ENCODE peak calls at places on chromosomes 5 and 9, in seven cellular contexts. One of them, this sample, is unnamed.

GRCh38 chr5:58462623-58463230 is 2.8 kb upstream of the PLK2 start:
- DNase-seq in heart left ventricle: no peak
- DNase-seq in AG09319: peak; percentile 22
- DNase-seq in CD4-positive, alpha-beta T cell: peak; percentile 33
- DNase-seq in GM13977: peak; percentile 50
- DNase-seq in RWPE1: peak; percentile 54
- DNase-seq in esophagus squamous epithelium: no peak
- DNase-seq in this sample: peak; percentile 69

GRCh38 chr5:118952992-118953651 is 35.2 kb downstream of the DTWD2 start:
- DNase-seq in heart left ventricle: no peak
- DNase-seq in AG09319: no peak
- DNase-seq in CD4-positive, alpha-beta T cell: no peak
- DNase-seq in GM13977: no peak
- DNase-seq in RWPE1: no peak
- DNase-seq in esophagus squamous epithelium: no peak
- DNase-seq in this sample: no peak

GRCh38 chr5:56060276-56061110 is 65.7 kb upstream of the IL6ST start:
- DNase-seq in heart left ventricle: no peak
- DNase-seq in AG09319: no peak
- DNase-seq in CD4-positive, alpha-beta T cell: peak; percentile 19
- DNase-seq in GM13977: no peak
- DNase-seq in RWPE1: no peak
- DNase-seq in esophagus squamous epithelium: no peak
- DNase-seq in this sample: no peak

GRCh38 chr5:176870110-176870591 is 29.0 kb downstream of the HK3 start:
- DNase-seq in heart left ventricle: no peak
- DNase-seq in AG09319: no peak
- DNase-seq in CD4-positive, alpha-beta T cell: no peak
- DNase-seq in GM13977: no peak
- DNase-seq in RWPE1: peak; percentile 57
- DNase-seq in esophagus squamous epithelium: no peak
- DNase-seq in this sample: peak; percentile 59

GRCh38 chr9:97830884-97831829 is 21.9 kb upstream of the FOXE1 start:
- DNase-seq in heart left ventricle: no peak
- DNase-seq in AG09319: no peak
- DNase-seq in CD4-positive, alpha-beta T cell: no peak
- DNase-seq in GM13977: no peak
- DNase-seq in RWPE1: no peak
- DNase-seq in esophagus squamous epithelium: no peak
- DNase-seq in this sample: no peak

GRCh38 chr9:38160613-38161215 is 91.7 kb upstream of the SHB start:
- DNase-seq in heart left ventricle: no peak
- DNase-seq in AG09319: peak; percentile 15
- DNase-seq in CD4-positive, alpha-beta T cell: peak; percentile 51
- DNase-seq in GM13977: peak; percentile 63
- DNase-seq in RWPE1: peak; percentile 31
- DNase-seq in esophagus squamous epithelium: no peak
- DNase-seq in this sample: peak; percentile 77

GRCh38 chr9:110541950-110542349 is 37.6 kb downstream of the SVEP1 start:
- DNase-seq in heart left ventricle: no peak
- DNase-seq in AG09319: no peak
- DNase-seq in CD4-positive, alpha-beta T cell: no peak
- DNase-seq in GM13977: no peak
- DNase-seq in RWPE1: no peak
- DNase-seq in esophagus squamous epithelium: no peak
- DNase-seq in this sample: no peak

GRCh38 chr9:2837915-2838314 is 6.0 kb downstream of the PUM3 start:
- DNase-seq in heart left ventricle: no peak
- DNase-seq in AG09319: no peak
- DNase-seq in CD4-positive, alpha-beta T cell: no peak
- DNase-seq in GM13977: no peak
- DNase-seq in RWPE1: peak; percentile 2
- DNase-seq in esophagus squamous epithelium: no peak
- DNase-seq in this sample: no peak

GRCh38 chr9:93189369-93190132 is 5.6 kb downstream of the WNK2 start:
- DNase-seq in heart left ventricle: peak; percentile 66
- DNase-seq in AG09319: no peak
- DNase-seq in CD4-positive, alpha-beta T cell: no peak
- DNase-seq in GM13977: no peak
- DNase-seq in RWPE1: no peak
- DNase-seq in esophagus squamous epithelium: no peak
- DNase-seq in this sample: no peak

GRCh38 chr5:73030995-73031394 is 75.2 kb downstream of the FCHO2 start:
- DNase-seq in heart left ventricle: no peak
- DNase-seq in AG09319: no peak
- DNase-seq in CD4-positive, alpha-beta T cell: no peak
- DNase-seq in GM13977: no peak
- DNase-seq in RWPE1: peak; percentile 83
- DNase-seq in esophagus squamous epithelium: no peak
- DNase-seq in this sample: peak; percentile 66

GRCh38 chr5:131677115-131677514 is 42.1 kb upstream of the RAPGEF6 start:
- DNase-seq in heart left ventricle: no peak
- DNase-seq in AG09319: no peak
- DNase-seq in CD4-positive, alpha-beta T cell: no peak
- DNase-seq in GM13977: no peak
- DNase-seq in RWPE1: no peak
- DNase-seq in esophagus squamous epithelium: no peak
- DNase-seq in this sample: no peak

GRCh38 chr9:126611188-126611587 is 2.5 kb upstream of the LMX1B start:
- DNase-seq in heart left ventricle: peak; percentile 64
- DNase-seq in AG09319: no peak
- DNase-seq in CD4-positive, alpha-beta T cell: no peak
- DNase-seq in GM13977: no peak
- DNase-seq in RWPE1: no peak
- DNase-seq in esophagus squamous epithelium: no peak
- DNase-seq in this sample: no peak

GRCh38 chr5:101271416-101271815 is 368.3 kb upstream of the ST8SIA4 start:
- DNase-seq in heart left ventricle: no peak
- DNase-seq in AG09319: no peak
- DNase-seq in CD4-positive, alpha-beta T cell: no peak
- DNase-seq in GM13977: no peak
- DNase-seq in RWPE1: no peak
- DNase-seq in esophagus squamous epithelium: no peak
- DNase-seq in this sample: no peak

GRCh38 chr5:96344678-96345612 is 88.1 kb downstream of the PCSK1 start:
- DNase-seq in heart left ventricle: no peak
- DNase-seq in AG09319: peak; percentile 63
- DNase-seq in CD4-positive, alpha-beta T cell: peak; percentile 12
- DNase-seq in GM13977: peak; percentile 29
- DNase-seq in RWPE1: peak; percentile 73
- DNase-seq in esophagus squamous epithelium: no peak
- DNase-seq in this sample: peak; percentile 83

GRCh38 chr9:131889437-131890244 is 149.8 kb upstream of the RAPGEF1 start:
- DNase-seq in heart left ventricle: no peak
- DNase-seq in AG09319: no peak
- DNase-seq in CD4-positive, alpha-beta T cell: no peak
- DNase-seq in GM13977: no peak
- DNase-seq in RWPE1: no peak
- DNase-seq in esophagus squamous epithelium: no peak
- DNase-seq in this sample: no peak

GRCh38 chr5:113167985-113168384 is 191.4 kb downstream of the DCP2 start:
- DNase-seq in heart left ventricle: no peak
- DNase-seq in AG09319: no peak
- DNase-seq in CD4-positive, alpha-beta T cell: no peak
- DNase-seq in GM13977: no peak
- DNase-seq in RWPE1: peak; percentile 60
- DNase-seq in esophagus squamous epithelium: no peak
- DNase-seq in this sample: peak; percentile 53

GRCh38 chr9:98564714-98565113 is 144.0 kb downstream of the GABBR2 start:
- DNase-seq in heart left ventricle: no peak
- DNase-seq in AG09319: no peak
- DNase-seq in CD4-positive, alpha-beta T cell: no peak
- DNase-seq in GM13977: no peak
- DNase-seq in RWPE1: no peak
- DNase-seq in esophagus squamous epithelium: no peak
- DNase-seq in this sample: no peak

GRCh38 chr5:112119527-112119926 is 299.6 kb downstream of the EPB41L4A start:
- DNase-seq in heart left ventricle: no peak
- DNase-seq in AG09319: no peak
- DNase-seq in CD4-positive, alpha-beta T cell: no peak
- DNase-seq in GM13977: no peak
- DNase-seq in RWPE1: no peak
- DNase-seq in esophagus squamous epithelium: no peak
- DNase-seq in this sample: no peak

GRCh38 chr5:854966-855743 is 4.4 kb upstream of the ZDHHC11 start:
- DNase-seq in heart left ventricle: peak; percentile 42
- DNase-seq in AG09319: no peak
- DNase-seq in CD4-positive, alpha-beta T cell: no peak
- DNase-seq in GM13977: no peak
- DNase-seq in RWPE1: no peak
- DNase-seq in esophagus squamous epithelium: no peak
- DNase-seq in this sample: no peak

GRCh38 chr9:12702160-12702758 is 9.1 kb downstream of the TYRP1 start:
- DNase-seq in heart left ventricle: no peak
- DNase-seq in AG09319: peak; percentile 29
- DNase-seq in CD4-positive, alpha-beta T cell: no peak
- DNase-seq in GM13977: no peak
- DNase-seq in RWPE1: peak; percentile 31
- DNase-seq in esophagus squamous epithelium: no peak
- DNase-seq in this sample: peak; percentile 76
- TF ChIP-seq CTCF in heart left ventricle: peak; percentile 70
- TF ChIP-seq CTCF in AG09319: peak; percentile 67
- TF ChIP-seq CTCF in CD4-positive, alpha-beta T cell: no peak
- TF ChIP-seq CTCF in GM13977: no peak
- TF ChIP-seq CTCF in RWPE1: peak; percentile 64
- TF ChIP-seq CTCF in esophagus squamous epithelium: peak; percentile 47
- TF ChIP-seq CTCF in this sample: peak; percentile 58

DNA sequence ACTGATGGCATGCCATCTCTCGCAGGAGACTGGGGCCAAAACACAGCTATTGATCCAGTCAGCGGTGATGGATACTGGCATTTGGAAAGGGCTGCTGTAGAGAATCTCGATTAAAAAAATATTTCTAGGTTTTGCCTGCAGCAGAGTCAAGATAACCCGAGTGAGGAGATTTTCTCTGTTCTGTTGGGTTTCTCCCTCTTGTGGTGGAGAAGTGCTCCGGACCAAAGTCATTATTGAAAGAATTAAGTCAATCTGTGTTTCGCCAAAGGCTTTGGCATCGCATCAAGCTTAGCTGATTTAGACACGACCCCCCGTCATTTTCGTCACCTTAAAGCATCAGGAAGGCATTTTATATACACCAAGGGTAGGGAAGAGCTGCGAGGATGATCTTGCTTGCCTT is 97.2 kb upstream of the IRX2 start:
- DNase-seq in heart left ventricle: no peak
- DNase-seq in AG09319: no peak
- DNase-seq in CD4-positive, alpha-beta T cell: no peak
- DNase-seq in GM13977: no peak
- DNase-seq in RWPE1: peak; percentile 41
- DNase-seq in esophagus squamous epithelium: no peak
- DNase-seq in this sample: peak; percentile 25
- TF ChIP-seq CTCF in heart left ventricle: no peak
- TF ChIP-seq CTCF in AG09319: no peak
- TF ChIP-seq CTCF in CD4-positive, alpha-beta T cell: no peak
- TF ChIP-seq CTCF in GM13977: no peak
- TF ChIP-seq CTCF in RWPE1: no peak
- TF ChIP-seq CTCF in esophagus squamous epithelium: no peak
- TF ChIP-seq CTCF in this sample: peak; percentile 14

GRCh38 chr5:154857534-154858250 is 735 bp upstream of the CNOT8 start:
- DNase-seq in heart left ventricle: peak; percentile 96
- DNase-seq in AG09319: peak; percentile 93
- DNase-seq in CD4-positive, alpha-beta T cell: peak; percentile 87
- DNase-seq in GM13977: peak; percentile 88
- DNase-seq in RWPE1: peak; percentile 96
- DNase-seq in esophagus squamous epithelium: peak; percentile 90
- DNase-seq in this sample: peak; percentile 99
- TF ChIP-seq CTCF in heart left ventricle: peak; percentile 35
- TF ChIP-seq CTCF in AG09319: no peak
- TF ChIP-seq CTCF in CD4-positive, alpha-beta T cell: no peak
- TF ChIP-seq CTCF in GM13977: peak; percentile 19
- TF ChIP-seq CTCF in RWPE1: no peak
- TF ChIP-seq CTCF in esophagus squamous epithelium: no peak
- TF ChIP-seq CTCF in this sample: no peak

GRCh38 chr9:124334568-124335319 is 77.0 kb downstream of the NEK6 start:
- DNase-seq in heart left ventricle: no peak
- DNase-seq in AG09319: no peak
- DNase-seq in CD4-positive, alpha-beta T cell: no peak
- DNase-seq in GM13977: peak; percentile 25
- DNase-seq in RWPE1: no peak
- DNase-seq in esophagus squamous epithelium: no peak
- DNase-seq in this sample: no peak
- TF ChIP-seq CTCF in heart left ventricle: no peak
- TF ChIP-seq CTCF in AG09319: no peak
- TF ChIP-seq CTCF in CD4-positive, alpha-beta T cell: no peak
- TF ChIP-seq CTCF in GM13977: no peak
- TF ChIP-seq CTCF in RWPE1: no peak
- TF ChIP-seq CTCF in esophagus squamous epithelium: no peak
- TF ChIP-seq CTCF in this sample: no peak

DNA sequence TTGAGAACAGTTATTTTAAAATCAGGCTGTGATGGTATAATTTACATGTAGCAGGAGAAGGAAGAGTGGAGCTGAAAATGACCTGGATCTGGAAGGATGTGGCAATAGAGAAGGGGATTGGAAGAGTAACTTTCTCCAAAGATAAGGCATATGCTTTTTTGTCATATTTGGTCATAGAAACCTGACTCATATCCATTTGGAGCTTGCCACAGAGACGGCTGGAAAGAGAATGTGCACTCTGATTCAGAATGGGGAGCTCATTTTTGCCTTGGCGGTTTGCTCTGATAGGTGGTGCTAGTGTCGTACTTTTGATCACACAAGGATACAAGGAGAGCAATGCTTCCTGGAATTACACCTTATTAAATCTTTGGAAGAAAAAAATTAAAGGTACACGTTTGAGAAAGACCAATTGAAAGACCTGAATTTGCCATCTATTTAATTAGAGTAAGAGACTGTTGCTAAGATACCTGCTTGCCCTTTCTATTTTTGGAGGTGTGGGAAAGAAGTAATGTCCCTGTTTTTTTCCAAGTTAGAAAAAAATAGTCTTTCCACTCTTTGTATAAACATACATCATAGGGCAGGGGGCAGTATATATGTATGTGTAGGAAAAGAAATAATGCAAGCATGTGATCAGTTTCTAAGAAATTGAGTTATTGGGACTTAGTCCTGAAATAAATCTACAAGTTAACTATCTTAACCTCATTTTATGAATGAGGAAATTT is 5.4 kb downstream of the LSM11 start:
- DNase-seq in heart left ventricle: no peak
- DNase-seq in AG09319: no peak
- DNase-seq in CD4-positive, alpha-beta T cell: no peak
- DNase-seq in GM13977: no peak
- DNase-seq in RWPE1: peak; percentile 64
- DNase-seq in esophagus squamous epithelium: no peak
- DNase-seq in this sample: peak; percentile 87
- TF ChIP-seq CTCF in heart left ventricle: no peak
- TF ChIP-seq CTCF in AG09319: no peak
- TF ChIP-seq CTCF in CD4-positive, alpha-beta T cell: no peak
- TF ChIP-seq CTCF in GM13977: no peak
- TF ChIP-seq CTCF in RWPE1: no peak
- TF ChIP-seq CTCF in esophagus squamous epithelium: no peak
- TF ChIP-seq CTCF in this sample: no peak